ENCODE peak calls at places on chromosomes 6 and 20, in four cellular contexts. G is T47D; M is CD8-positive, alpha-beta T cell; C is HCT116. Q is an unnamed sample.

GRCh38 chr6:53961679-53962370 is 149.4 kb upstream of the MLIP start:
- DNase-seq in C (no peak), M (no peak), G (peak), Q (no peak)

GRCh38 chr6:53734473-53735299 is 60.1 kb upstream of the LRRC1 start:
- DNase-seq in G (no peak), C (peak), M (no peak), Q (peak)

GRCh38 chr6:99543968-99544367 is 24.5 kb downstream of the CCNC start:
- DNase-seq in G (no peak), C (no peak), M (no peak), Q (no peak)

GRCh38 chr6:165439928-165440554 is 130.6 kb upstream of the C6orf118 start:
- DNase-seq in C (peak), M (no peak), G (peak), Q (peak)

GRCh38 chr6:101961357-101961756 is 567.8 kb downstream of the GRIK2 start:
- DNase-seq in M (no peak), G (no peak), C (no peak), Q (no peak)

GRCh38 chr20:45088247-45088646 is 12.7 kb downstream of the KCNS1 start:
- DNase-seq in G (no peak), C (no peak), M (no peak), Q (no peak)

GRCh38 chr6:27575594-27576361 is 102.9 kb upstream of the ZNF184 start:
- DNase-seq in M (no peak), C (peak), G (no peak), Q (peak)

GRCh38 chr20:47036091-47036880 is 141.6 kb downstream of the EYA2 start:
- DNase-seq in G (no peak), M (no peak), C (no peak), Q (no peak)

GRCh38 chr20:313948-314347 is 11.4 kb upstream of the SOX12 start:
- DNase-seq in M (no peak), G (no peak), C (no peak), Q (no peak)

GRCh38 chr6:11618533-11618932 is 81.0 kb downstream of the TMEM170B start:
- DNase-seq in G (no peak), M (no peak), C (peak), Q (peak)

GRCh38 chr6:44072959-44073611 is 54.2 kb downstream of the MRPL14 start:
- DNase-seq in C (no peak), G (peak), M (peak), Q (peak)

GRCh38 chr20:51481311-51481997 is 61.1 kb downstream of the NFATC2 start:
- DNase-seq in G (no peak), M (no peak), C (no peak), Q (no peak)

GRCh38 chr6:34138191-34138590 is 7.7 kb downstream of the GRM4 start:
- DNase-seq in C (no peak), M (no peak), G (no peak), Q (peak)

GRCh38 chr6:127907960-127908640 is 7.2 kb upstream of the THEMIS start:
- DNase-seq in G (no peak), C (no peak), M (no peak), Q (no peak)

GRCh38 chr6:141077355-141078333 is 1055.1 kb upstream of the GJE1 start:
- DNase-seq in C (peak), G (no peak), M (no peak), Q (peak)

GRCh38 chr6:115890238-115890637 is 170.5 kb downstream of the FRK start:
- DNase-seq in G (no peak), M (no peak), C (no peak), Q (no peak)

GRCh38 chr20:62606551-62607201 is 35.6 kb upstream of the SLCO4A1 start:
- DNase-seq in C (no peak), G (no peak), M (no peak), Q (no peak)

GRCh38 chr6:117206951-117207687 is 58.2 kb upstream of the VGLL2 start:
- DNase-seq in M (no peak), G (no peak), C (no peak), Q (no peak)

GRCh38 chr6:87851674-87852260 is 149.7 kb upstream of the AKIRIN2 start:
- DNase-seq in C (no peak), M (no peak), G (no peak), Q (no peak)

GRCh38 chr6:6925391-6926164 is 182.2 kb upstream of the RREB1 start:
- DNase-seq in M (no peak), G (no peak), C (no peak), Q (no peak)

Q was measured in cerebellar cortex.